ENCODE peak calls at places on chromosome 12, in six cellular contexts. I is cardiac muscle cell, Z is left ventricle myocardium inferior, H is NCI-H774, Y is HCT116, U is cerebellum. T is an unnamed sample.
A peak's percentile ranks its signal among the peaks of the same experiment; 100 is the strongest.

GRCh38 chr12:89350661-89351488 is 1.4 kb downstream of the DUSP6 start:
- DNase-seq in I (peak; percentile 52), Z (peak; percentile 36), H (no peak), Y (no peak), U (no peak), T (no peak)

GRCh38 chr12:108696111-108696995 is 35.0 kb downstream of the CORO1C start:
- DNase-seq in I (peak; percentile 99), Z (no peak), H (no peak), Y (no peak), U (no peak), T (no peak)

GRCh38 chr12:116594325-116595038 is 35.3 kb downstream of the MAP1LC3B2 start:
- DNase-seq in I (no peak), Z (peak; percentile 49), H (no peak), Y (no peak), U (no peak), T (no peak)

GRCh38 chr12:130698106-130698505 is 18.0 kb downstream of the RIMBP2 start:
- DNase-seq in I (no peak), Z (no peak), H (no peak), Y (no peak), U (no peak), T (no peak)

GRCh38 chr12:94587266-94588241 is 62.8 kb downstream of the TMCC3 start:
- DNase-seq in I (no peak), Z (no peak), H (no peak), Y (no peak), U (no peak), T (no peak)

GRCh38 chr12:116381744-116382455 is 104.4 kb upstream of the MED13L start:
- DNase-seq in I (peak; percentile 95), Z (no peak), H (no peak), Y (no peak), U (no peak), T (peak; percentile 65)

GRCh38 chr12:66763453-66763852 is 84.6 kb upstream of the GRIP1 start:
- DNase-seq in I (no peak), Z (no peak), H (no peak), Y (no peak), U (no peak), T (no peak)

GRCh38 chr12:118107026-118107425 is 3.2 kb upstream of the VSIG10 start:
- DNase-seq in I (no peak), Z (no peak), H (no peak), Y (no peak), U (no peak), T (no peak)

GRCh38 chr12:132554857-132555630 is 55.3 kb downstream of the LRCOL1 start:
- DNase-seq in I (peak; percentile 13), Z (no peak), H (no peak), Y (no peak), U (no peak), T (peak; percentile 87)

GRCh38 chr12:107807471-107808150 is 33.1 kb downstream of the ASCL4 start:
- DNase-seq in I (no peak), Z (no peak), H (no peak), Y (no peak), U (no peak), T (no peak)

GRCh38 chr12:10153271-10154144 is 18.4 kb downstream of the OLR1 start:
- DNase-seq in I (peak; percentile 82), Z (peak; percentile 61), H (peak; percentile 19), Y (peak; percentile 21), U (peak; percentile 68), T (peak; percentile 82)

GRCh38 chr12:29350080-29350479 is 30.9 kb downstream of the ERGIC2 start:
- DNase-seq in I (peak; percentile 70), Z (no peak), H (no peak), Y (no peak), U (peak; percentile 15), T (no peak)

GRCh38 chr12:106126441-106127288 is 12.1 kb downstream of the NUAK1 start:
- DNase-seq in I (no peak), Z (no peak), H (no peak), Y (no peak), U (no peak), T (no peak)

GRCh38 chr12:76284816-76285750 is 63.1 kb downstream of the BBS10 start:
- DNase-seq in I (no peak), Z (no peak), H (no peak), Y (no peak), U (no peak), T (peak; percentile 19)

GRCh38 chr12:101521136-101521535 is 46.0 kb downstream of the SPIC start:
- DNase-seq in I (no peak), Z (no peak), H (no peak), Y (no peak), U (no peak), T (no peak)

GRCh38 chr12:25997401-25997973 is 39.0 kb downstream of the RASSF8 start:
- DNase-seq in I (peak; percentile 93), Z (no peak), H (no peak), Y (peak; percentile 23), U (no peak), T (no peak)

GRCh38 chr12:68113644-68114043 is 45.9 kb downstream of the IFNG start:
- DNase-seq in I (no peak), Z (no peak), H (no peak), Y (peak; percentile 22), U (no peak), T (peak; percentile 16)

GRCh38 chr12:18243238-18243637 is 18.1 kb upstream of the PIK3C2G start:
- DNase-seq in I (no peak), Z (no peak), H (no peak), Y (no peak), U (no peak), T (no peak)

GRCh38 chr12:122961551-122962329 is 4.5 kb downstream of the ABCB9 start:
- DNase-seq in I (peak; percentile 38), Z (no peak), H (peak; percentile 15), Y (no peak), U (no peak), T (no peak)

GRCh38 chr12:27969011-27969900 is 3.3 kb downstream of the PTHLH start:
- DNase-seq in I (peak; percentile 42), Z (peak; percentile 21), H (no peak), Y (no peak), U (no peak), T (peak; percentile 77)

GRCh38 chr12:117919479-117919878 is 49.3 kb downstream of the KSR2 start:
- DNase-seq in I (no peak), Z (no peak), H (no peak), Y (no peak), U (no peak), T (no peak)

GRCh38 chr12:119036878-119037493 is 55.6 kb downstream of the SRRM4 start:
- DNase-seq in I (peak; percentile 13), Z (no peak), H (peak; percentile 56), Y (no peak), U (peak; percentile 61), T (peak; percentile 71)

GRCh38 chr12:113860950-113861349 is 105.2 kb downstream of the RBM19 start:
- DNase-seq in I (peak; percentile 97), Z (no peak), H (no peak), Y (no peak), U (no peak), T (peak; percentile 63)

GRCh38 chr12:3353621-3354020 is 137.4 kb upstream of the PRMT8 start:
- DNase-seq in I (no peak), Z (no peak), H (no peak), Y (no peak), U (no peak), T (no peak)

GRCh38 chr12:51348116-51348515 is 1.6 kb upstream of the CELA1 start:
- DNase-seq in I (no peak), Z (no peak), H (no peak), Y (no peak), U (no peak), T (no peak)

GRCh38 chr12:40980346-40981005 is 207.6 kb upstream of the PDZRN4 start:
- DNase-seq in I (no peak), Z (no peak), H (no peak), Y (peak; percentile 12), U (peak; percentile 30), T (no peak)

GRCh38 chr12:92421701-92422100 is 276.1 kb upstream of the BTG1 start:
- DNase-seq in I (peak; percentile 28), Z (no peak), H (peak; percentile 23), Y (no peak), U (no peak), T (no peak)

GRCh38 chr12:14026536-14026935 is 45.1 kb upstream of the GRIN2B start:
- DNase-seq in I (no peak), Z (no peak), H (no peak), Y (no peak), U (no peak), T (no peak)

GRCh38 chr12:68565391-68565903 is 45.3 kb upstream of the RAP1B start:
- DNase-seq in I (peak; percentile 58), Z (no peak), H (no peak), Y (no peak), U (no peak), T (no peak)

T was measured in H7.